ENCODE peak calls at places on chromosomes 4 and X, in four cellular contexts. B is M059J, W is fibroblast of mammary gland, R is iris pigment epithelial cell. C is an unnamed sample.

GRCh38 chr4:39820186-39820585 is 122.2 kb downstream of the UBE2K start:
- DNase-seq in B (no peak), W (no peak), R (no peak), C (no peak)

GRCh38 chr4:6929735-6930464 is 20.3 kb downstream of the TBC1D14 start:
- DNase-seq in B (no peak), R (no peak), W (no peak), C (peak)

GRCh38 chr4:80335226-80335553 is 340 bp upstream of the CFAP299 start:
- DNase-seq in W (no peak), R (no peak), B (no peak), C (no peak)

GRCh38 chr4:71396382-71396781 is 57.6 kb downstream of the SLC4A4 start:
- DNase-seq in W (peak), R (peak), B (peak), C (no peak)

GRCh38 chr4:67106846-67107467 is 438.3 kb downstream of the CENPC start:
- DNase-seq in B (no peak), R (no peak), W (no peak), C (no peak)

GRCh38 chr4:7620814-7621176 is 186.1 kb upstream of the PSAPL1 start:
- DNase-seq in B (no peak), R (no peak), W (no peak), C (no peak)

GRCh38 chr4:114997596-114997995 is 115.8 kb downstream of the NDST4 start:
- DNase-seq in R (peak), B (no peak), W (no peak), C (no peak)

GRCh38 chr4:44670466-44671199 is 7.6 kb upstream of the GUF1 start:
- DNase-seq in W (no peak), B (no peak), R (no peak), C (no peak)

GRCh38 chr4:3799496-3799895 is 33.3 kb downstream of the ADRA2C start:
- DNase-seq in W (no peak), B (no peak), R (no peak), C (no peak)

GRCh38 chr4:101345271-101345595 is 2.1 kb downstream of the PPP3CA start:
- DNase-seq in B (no peak), W (peak), R (peak), C (no peak)

GRCh38 chr4:148359769-148360168 is 82.4 kb downstream of the NR3C2 start:
- DNase-seq in W (no peak), B (no peak), R (no peak), C (no peak)

GRCh38 chr4:1328267-1329155 is 18.5 kb upstream of the UVSSA start:
- DNase-seq in W (no peak), R (no peak), B (no peak), C (no peak)

GRCh38 chr4:123415977-123416376 is 19.4 kb downstream of the SPRY1 start:
- DNase-seq in R (peak), B (peak), W (no peak), C (peak)

GRCh38 chrX:110418857-110419249 is 60.2 kb downstream of the RTL9 start:
- DNase-seq in W (peak), B (no peak), R (peak), C (no peak)

GRCh38 chr4:48093949-48094550 is 40.0 kb downstream of the TXK start:
- DNase-seq in R (peak), W (no peak), B (peak), C (no peak)

GRCh38 chrX:41441934-41442823 is 5.0 kb upstream of the NYX start:
- DNase-seq in W (peak), B (peak), R (peak), C (peak)

GRCh38 chrX:33207056-33207455 is 4.3 kb downstream of the DMD start:
- DNase-seq in W (no peak), B (no peak), R (peak), C (no peak)

GRCh38 chr4:11623726-11624037 is 195.0 kb upstream of the HS3ST1 start:
- DNase-seq in B (peak), W (no peak), R (no peak), C (no peak)

GRCh38 chrX:9267415-9267814 is 197.4 kb upstream of the TBL1X start:
- DNase-seq in W (no peak), R (no peak), B (peak), C (no peak)

GRCh38 chrX:17375631-17376380 is 806 bp downstream of the NHS start:
- DNase-seq in R (peak), B (peak), W (peak), C (no peak)

GRCh38 chrX:68647156-68647957 is at the start of gene STARD8:
- DNase-seq in R (peak), B (peak), W (peak), C (no peak)

GRCh38 chr4:81378398-81378797 is 93.3 kb downstream of the RASGEF1B start:
- DNase-seq in R (no peak), B (no peak), W (no peak), C (no peak)

GRCh38 chrX:130155564-130155963 is 10.1 kb downstream of the AIFM1 start:
- DNase-seq in B (no peak), R (no peak), W (no peak), C (no peak)

GRCh38 chr4:4606321-4606720 is 64.5 kb upstream of the STX18 start:
- DNase-seq in W (peak), B (peak), R (peak), C (no peak)

GRCh38 chr4:55445921-55446577 is 50.3 kb downstream of the TMEM165 start:
- DNase-seq in W (peak), B (peak), R (peak), C (no peak)

GRCh38 chr4:60116592-60116991 is 1083.5 kb upstream of the ADGRL3 start:
- DNase-seq in W (no peak), R (no peak), B (no peak), C (no peak)

GRCh38 chr4:83282049-83282535 is 2.5 kb downstream of the COQ2 start:
- DNase-seq in B (peak), W (peak), R (peak), C (no peak)

GRCh38 chrX:19886888-19887531 is 390 bp downstream of the SH3KBP1 start:
- DNase-seq in W (no peak), R (no peak), B (peak), C (no peak)

GRCh38 chr4:133996431-133997121 is 205.0 kb downstream of the PABPC4L start:
- DNase-seq in B (no peak), R (no peak), W (no peak), C (no peak)

GRCh38 chrX:150896632-150897031 is 1.8 kb downstream of the CD99L2 start:
- DNase-seq in R (no peak), B (no peak), W (no peak), C (no peak)

GRCh38 chr4:61604054-61604453 is 403.9 kb downstream of the ADGRL3 start:
- DNase-seq in B (no peak), W (no peak), R (no peak), C (no peak)

GRCh38 chr4:119116925-119117900 is 18.4 kb upstream of the MYOZ2 start:
- DNase-seq in R (no peak), B (no peak), W (peak), C (no peak)

GRCh38 chr4:3704669-3705068 is 61.5 kb upstream of the ADRA2C start:
- DNase-seq in R (no peak), W (no peak), B (no peak), C (peak)

GRCh38 chrX:125288343-125288742 is 31.3 kb upstream of the TEX13C start:
- DNase-seq in R (no peak), B (no peak), W (no peak), C (no peak)

GRCh38 chr4:134533068-134533467 is 331.5 kb upstream of the PABPC4L start:
- DNase-seq in R (no peak), W (no peak), B (no peak), C (no peak)

GRCh38 chr4:169968999-169969398 is 57.2 kb downstream of the MFAP3L start:
- DNase-seq in W (peak), R (peak), B (peak), C (no peak)

GRCh38 chr4:72429397-72429889 is 139.6 kb downstream of the ADAMTS3 start:
- DNase-seq in R (no peak), B (no peak), W (no peak), C (no peak)